ENCODE peak calls at places on chromosomes 4 and X, in nine cellular contexts. H, Q, N, W, B, K, C, A and S are unnamed samples.

GRCh38 chr4:53748328-53748772 is 157.1 kb upstream of the LNX1 start:
- DNase-seq in H (no peak), Q (no peak), N (no peak), W (no peak), B (no peak), K (peak; percentile 96), C (no peak), A (no peak), S (no peak)

GRCh38 chrX:29039501-29039900 is 452.3 kb downstream of the IL1RAPL1 start:
- DNase-seq in H (no peak), Q (no peak), N (no peak), W (no peak), B (no peak), K (no peak), C (no peak), A (no peak), S (no peak)

GRCh38 chr4:70564033-70564432 is 28.0 kb upstream of the AMBN start:
- DNase-seq in H (peak; percentile 75), Q (no peak), N (no peak), W (no peak), B (no peak), K (no peak), C (no peak), A (no peak), S (no peak)

GRCh38 chr4:143337600-143338287 is 1.1 kb downstream of the GAB1 start:
- DNase-seq in H (peak; percentile 70), Q (peak; percentile 57), N (peak; percentile 48), W (no peak), B (peak; percentile 9), K (no peak), C (no peak), A (peak; percentile 54), S (peak; percentile 44)

GRCh38 chr4:8639021-8639420 is 46.5 kb downstream of the CPZ start:
- DNase-seq in H (no peak), Q (no peak), N (no peak), W (no peak), B (no peak), K (no peak), C (peak; percentile 18), A (no peak), S (no peak)

GRCh38 chrX:119758682-119759332 is 419 bp downstream of the SOWAHD start:
- DNase-seq in H (no peak), Q (peak; percentile 43), N (no peak), W (no peak), B (no peak), K (no peak), C (no peak), A (peak; percentile 22), S (no peak)

GRCh38 chr4:167587361-167587760 is 353.1 kb upstream of the SPOCK3 start:
- DNase-seq in H (no peak), Q (no peak), N (no peak), W (no peak), B (peak; percentile 36), K (no peak), C (no peak), A (no peak), S (no peak)

GRCh38 chrX:96407043-96407442 is 277.6 kb upstream of the DIAPH2 start:
- DNase-seq in H (peak; percentile 45), Q (peak; percentile 51), N (peak; percentile 23), W (no peak), B (peak; percentile 62), K (no peak), C (no peak), A (peak; percentile 44), S (peak; percentile 13)

GRCh38 chr4:17273047-17273446 is 238.8 kb downstream of the QDPR start:
- DNase-seq in H (no peak), Q (no peak), N (no peak), W (no peak), B (no peak), K (no peak), C (no peak), A (no peak), S (no peak)

GRCh38 chr4:144547678-144548298 is 98.2 kb upstream of the HHIP start:
- DNase-seq in H (no peak), Q (no peak), N (no peak), W (no peak), B (no peak), K (peak; percentile 67), C (no peak), A (no peak), S (no peak)

GRCh38 chr4:110344165-110344564 is 131.8 kb upstream of the ENPEP start:
- DNase-seq in H (no peak), Q (no peak), N (no peak), W (no peak), B (peak; percentile 1), K (no peak), C (no peak), A (no peak), S (no peak)

DNA sequence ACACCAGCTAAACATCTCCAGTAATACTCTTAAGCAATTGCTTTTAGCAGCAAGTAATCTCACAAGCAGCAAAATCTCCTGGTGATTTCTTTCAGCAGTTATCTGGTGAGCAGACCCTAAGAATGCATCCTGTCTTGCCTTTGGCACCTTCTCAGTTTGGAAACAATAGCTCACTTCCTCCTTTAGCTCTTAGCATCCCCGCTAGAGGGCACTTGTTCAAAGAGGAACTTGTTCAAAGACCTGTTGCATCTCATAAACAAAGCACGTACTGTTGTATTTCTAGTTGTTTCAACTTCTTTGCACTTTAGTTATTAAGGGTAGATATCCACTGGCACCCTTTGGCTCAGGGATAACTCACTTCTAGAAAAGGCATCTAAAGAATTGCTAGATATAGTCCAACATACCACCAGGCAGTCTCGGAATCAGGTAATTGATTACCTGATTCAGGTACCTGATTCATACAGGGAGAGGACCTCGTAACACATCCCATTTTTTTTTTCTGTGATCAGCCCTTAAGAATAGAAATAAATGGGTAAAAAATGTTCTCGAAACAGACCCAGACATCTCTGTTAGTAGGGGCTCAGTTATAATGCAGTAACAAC is 81.9 kb upstream of the QRFPR start:
- DNase-seq in H (peak; percentile 57), Q (peak; percentile 31), N (peak; percentile 37), W (no peak), B (peak; percentile 62), K (no peak), C (no peak), A (no peak), S (no peak)
- TF ChIP-seq EP300 in H (no peak), Q (no peak), N (no peak), W (no peak), B (no peak), K (no peak), C (no peak), A (no peak), S (no peak)

GRCh38 chr4:113131146-113131545 is 81.7 kb downstream of the ANK2 start:
- DNase-seq in H (no peak), Q (no peak), N (no peak), W (no peak), B (no peak), K (no peak), C (no peak), A (no peak), S (no peak)

GRCh38 chr4:113131621-113132020 is 82.2 kb downstream of the ANK2 start:
- DNase-seq in H (no peak), Q (no peak), N (no peak), W (no peak), B (no peak), K (no peak), C (no peak), A (no peak), S (no peak)
- H3K4me1 ChIP-seq in H (no peaks in the 10 kb centered on the region), Q (no peaks in the 10 kb centered on the region), N (no peaks in the 10 kb centered on the region), W (no peaks in the 10 kb centered on the region), B (no peaks in the 10 kb centered on the region), K (no peaks in the 10 kb centered on the region), C (no peaks in the 10 kb centered on the region), A (peaks cover 3% of the 10 kb centered on the region), S (no peaks in the 10 kb centered on the region)

GRCh38 chr4:185797018-185797417 is 15.0 kb downstream of the SORBS2 start:
- DNase-seq in H (no peak), Q (no peak), N (no peak), W (no peak), B (no peak), K (no peak), C (no peak), A (no peak), S (no peak)
- H3K27ac ChIP-seq in H (no peak overlapping the region), Q (peak overlapping the region; percentile 55), N (no peak overlapping the region), W (no peak overlapping the region), B (no peak overlapping the region), K (no peak overlapping the region), C (no peak overlapping the region), A (no peak overlapping the region), S (no peak overlapping the region)

GRCh38 chr4:10403633-10404445 is 53.4 kb downstream of the ZNF518B start:
- DNase-seq in H (peak; percentile 29), Q (no peak), N (no peak), W (peak; percentile 1), B (peak; percentile 31), K (no peak), C (no peak), A (no peak), S (peak; percentile 60)
- TF ChIP-seq EP300 in H (no peak), Q (no peak), N (no peak), W (no peak), B (no peak), K (no peak), C (no peak), A (no peak), S (no peak)

DNA sequence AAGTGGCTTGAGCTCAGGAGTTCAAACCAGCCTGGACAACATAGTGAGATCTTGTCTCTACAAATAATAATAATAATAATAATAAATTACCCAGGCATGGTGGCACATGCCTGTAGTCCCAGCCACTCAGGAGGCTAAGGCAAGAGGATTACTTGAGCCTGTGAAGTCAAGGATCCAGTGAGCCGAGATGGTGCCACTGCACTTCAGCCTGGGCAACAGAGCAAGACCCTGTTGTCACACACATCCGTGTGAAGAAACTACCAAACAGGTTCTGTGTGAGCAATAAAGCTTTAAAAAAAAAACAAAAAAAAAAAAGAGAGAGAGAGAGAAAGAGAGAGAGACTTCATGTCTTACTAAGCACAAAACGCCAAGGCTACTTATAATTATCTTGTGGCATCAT is 42.5 kb downstream of the ANOS1 start:
- DNase-seq in H (no peak), Q (no peak), N (no peak), W (no peak), B (no peak), K (no peak), C (no peak), A (no peak), S (no peak)
- H3K4me1 ChIP-seq in H (no peaks in the 10 kb centered on the region), Q (no peaks in the 10 kb centered on the region), N (no peaks in the 10 kb centered on the region), W (no peaks in the 10 kb centered on the region), B (no peaks in the 10 kb centered on the region), K (no peaks in the 10 kb centered on the region), C (no peaks in the 10 kb centered on the region), A (no peaks in the 10 kb centered on the region), S (peaks cover 4% of the 10 kb centered on the region)

DNA sequence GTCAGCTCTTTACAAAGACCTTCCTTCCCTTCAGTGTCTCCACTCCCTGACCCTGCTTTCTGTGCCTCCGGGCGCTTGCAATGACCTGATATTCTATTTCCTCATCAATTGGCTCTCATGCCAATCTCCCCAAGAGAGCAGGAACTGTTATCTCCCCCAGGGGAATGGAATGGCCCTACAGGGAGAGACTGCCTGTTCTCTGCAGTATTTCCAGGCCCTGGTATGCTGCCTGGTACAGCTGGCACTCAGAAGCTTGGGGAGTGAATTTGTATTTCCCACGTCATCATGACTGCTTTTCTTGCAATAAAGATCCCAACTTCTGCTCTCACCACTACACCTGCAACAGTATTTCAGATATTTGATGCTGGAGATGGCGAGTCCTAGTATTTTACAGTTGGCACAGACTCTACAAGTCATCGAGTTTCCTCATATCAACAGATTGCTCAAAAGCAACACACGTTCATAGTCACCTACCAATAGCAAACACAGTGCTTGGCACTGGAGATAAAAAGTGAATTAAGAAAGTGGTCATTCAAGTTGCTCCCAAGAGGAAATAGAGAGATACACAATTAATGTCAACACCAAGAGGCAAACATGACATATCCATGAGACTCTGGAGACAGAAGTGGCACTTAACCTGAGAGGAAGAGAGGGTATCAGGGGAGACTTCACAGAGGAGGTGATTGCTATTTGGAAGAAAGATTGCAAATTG is 90.5 kb upstream of the EGFL6 start:
- DNase-seq in H (no peak), Q (no peak), N (no peak), W (no peak), B (no peak), K (no peak), C (no peak), A (no peak), S (no peak)
- H3K27ac ChIP-seq in H (no peak overlapping the region), Q (no peak overlapping the region), N (no peak overlapping the region), W (no peak overlapping the region), B (no peak overlapping the region), K (no peak overlapping the region), C (no peak overlapping the region), A (no peak overlapping the region), S (no peak overlapping the region)